ENCODE peak calls at places on chromosomes 7 and 10, in seven cellular contexts. X is AG04450, Y is astrocyte, Z is neural progenitor cell, M is PC-3, B is hepatocyte, L is right cardiac atrium. G is an unnamed sample.

GRCh38 chr10:43482319-43483078 is 45.6 kb downstream of the ZNF487 start:
- DNase-seq in X (no peak), Y (no peak), Z (no peak), M (no peak), B (no peak), L (no peak), G (no peak)

GRCh38 chr10:126588024-126588423 is 82.5 kb downstream of the C10orf90 start:
- DNase-seq in X (no peak), Y (no peak), Z (no peak), M (no peak), B (no peak), L (no peak), G (no peak)

GRCh38 chr7:129376076-129376777 is 58.0 kb upstream of the STRIP2 start:
- DNase-seq in X (no peak), Y (peak), Z (peak), M (peak), B (peak), L (no peak), G (no peak)

GRCh38 chr10:14603539-14604102 is 171.1 kb downstream of the FAM107B start:
- DNase-seq in X (no peak), Y (no peak), Z (peak), M (peak), B (peak), L (no peak), G (peak)

GRCh38 chr10:52678611-52679010 is 94.0 kb downstream of the MBL2 start:
- DNase-seq in X (no peak), Y (no peak), Z (no peak), M (no peak), B (no peak), L (no peak), G (no peak)

GRCh38 chr10:17725703-17726102 is 26.3 kb upstream of the TMEM236 start:
- DNase-seq in X (no peak), Y (no peak), Z (no peak), M (no peak), B (no peak), L (no peak), G (no peak)

GRCh38 chr7:16268821-16269768 is 152.2 kb downstream of the CRPPA start:
- DNase-seq in X (peak), Y (peak), Z (no peak), M (peak), B (peak), L (no peak), G (no peak)

GRCh38 chr7:94509879-94510581 is 421 bp downstream of the CASD1 start:
- DNase-seq in X (no peak), Y (peak), Z (peak), M (peak), B (peak), L (peak), G (peak)

GRCh38 chr10:3270597-3270996 is 98.0 kb upstream of the PITRM1 start:
- DNase-seq in X (no peak), Y (peak), Z (no peak), M (no peak), B (no peak), L (no peak), G (no peak)

GRCh38 chr10:70733051-70733450 is 52.1 kb downstream of the TBATA start:
- DNase-seq in X (no peak), Y (no peak), Z (no peak), M (no peak), B (no peak), L (no peak), G (no peak)

GRCh38 chr10:14468022-14468421 is 137.3 kb upstream of the FRMD4A start:
- DNase-seq in X (no peak), Y (peak), Z (no peak), M (no peak), B (no peak), L (no peak), G (no peak)

GRCh38 chr10:48446785-48447184 is 140.3 kb downstream of the MAPK8 start:
- DNase-seq in X (no peak), Y (no peak), Z (no peak), M (no peak), B (peak), L (no peak), G (peak)

GRCh38 chr7:122588621-122589020 is 110.3 kb downstream of the RNF133 start:
- DNase-seq in X (no peak), Y (peak), Z (no peak), M (peak), B (no peak), L (no peak), G (no peak)

GRCh38 chr10:117168135-117168674 is 29.1 kb upstream of the KCNK18 start:
- DNase-seq in X (no peak), Y (peak), Z (peak), M (peak), B (peak), L (peak), G (peak)

GRCh38 chr10:78384021-78384420 is 350.4 kb downstream of the RPS24 start:
- DNase-seq in X (no peak), Y (peak), Z (no peak), M (no peak), B (no peak), L (no peak), G (no peak)

GRCh38 chr10:108591417-108591816 is 1331.9 kb downstream of the XPNPEP1 start:
- DNase-seq in X (no peak), Y (peak), Z (no peak), M (peak), B (no peak), L (no peak), G (no peak)

GRCh38 chr7:96679886-96680285 is 29.8 kb downstream of the SEM1 start:
- DNase-seq in X (no peak), Y (no peak), Z (no peak), M (no peak), B (no peak), L (no peak), G (no peak)

GRCh38 chr7:82534687-82535086 is 91.1 kb upstream of the CACNA2D1 start:
- DNase-seq in X (no peak), Y (peak), Z (no peak), M (peak), B (peak), L (no peak), G (no peak)

GRCh38 chr7:129605038-129605437 is 6.5 kb upstream of the NRF1 start:
- DNase-seq in X (no peak), Y (no peak), Z (no peak), M (no peak), B (no peak), L (no peak), G (no peak)

GRCh38 chr10:33274096-33274785 is 60.2 kb downstream of the NRP1 start:
- DNase-seq in X (no peak), Y (peak), Z (peak), M (peak), B (no peak), L (no peak), G (no peak)

GRCh38 chr10:33939892-33940291 is 605.4 kb upstream of the NRP1 start:
- DNase-seq in X (no peak), Y (no peak), Z (peak), M (peak), B (no peak), L (no peak), G (no peak)

GRCh38 chr10:94521276-94522250 is 24.0 kb upstream of the HELLS start:
- DNase-seq in X (no peak), Y (no peak), Z (no peak), M (no peak), B (no peak), L (no peak), G (no peak)

GRCh38 chr7:45199506-45199905 is 41.9 kb downstream of the RAMP3 start:
- DNase-seq in X (no peak), Y (no peak), Z (no peak), M (no peak), B (no peak), L (no peak), G (peak)

GRCh38 chr7:155043756-155044155 is 26.4 kb upstream of the HTR5A start:
- DNase-seq in X (no peak), Y (no peak), Z (no peak), M (no peak), B (no peak), L (no peak), G (no peak)

GRCh38 chr7:27199820-27200760 is at the start of gene HOXA13:
- DNase-seq in X (no peak), Y (no peak), Z (peak), M (peak), B (peak), L (no peak), G (no peak)

GRCh38 chr7:27201231-27202017 is 1.5 kb upstream of the HOXA13 start:
- DNase-seq in X (no peak), Y (no peak), Z (no peak), M (peak), B (no peak), L (no peak), G (no peak)

GRCh38 chr7:27198871-27199801 is 755 bp downstream of the HOXA13 start:
- DNase-seq in X (no peak), Y (no peak), Z (peak), M (peak), B (no peak), L (no peak), G (no peak)

GRCh38 chr7:27202018-27202740 is 2.3 kb upstream of the HOXA13 start:
- DNase-seq in X (no peak), Y (no peak), Z (no peak), M (peak), B (no peak), L (no peak), G (no peak)

DNA sequence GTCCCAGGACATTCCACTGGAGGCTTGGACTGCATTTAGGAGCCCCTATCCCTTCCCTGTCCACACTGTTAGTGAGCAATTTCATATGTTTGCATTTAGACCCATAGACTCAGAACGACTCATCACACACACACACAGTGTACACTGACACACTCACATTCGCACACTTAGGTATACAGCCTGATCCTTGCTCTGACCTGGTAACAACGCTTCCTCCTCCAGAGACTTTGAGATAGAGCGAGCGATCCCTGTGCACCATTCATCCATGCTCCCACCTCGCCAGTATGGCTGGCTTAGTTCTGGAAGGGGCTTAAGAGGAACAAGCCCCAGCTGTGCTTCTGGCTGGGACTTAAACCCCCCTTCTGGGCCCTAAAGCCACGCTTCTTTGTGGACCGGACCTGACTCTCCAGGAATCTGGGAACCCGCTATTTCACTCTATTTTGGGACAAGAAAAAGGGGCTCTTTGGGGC is 905 bp upstream of the HOXA13 start:
- DNase-seq in X (no peak), Y (no peak), Z (peak), M (peak), B (no peak), L (no peak), G (no peak)
- H3K27ac ChIP-seq in X (no peak), Y (no peak), Z (no peak), M (peak), B (peak), L (no peak), G (no peak)

GRCh38 chr7:158710651-158711102 is 6.1 kb upstream of the NCAPG2 start:
- DNase-seq in X (no peak), Y (peak), Z (no peak), M (no peak), B (no peak), L (no peak), G (no peak)
- H3K4me3 ChIP-seq in X (no peak), Y (no peak), Z (no peak), M (no peak), B (no peak), L (no peak), G (no peak)

GRCh38 chr7:147811923-147812322 is 778.6 kb upstream of the C7orf33 start:
- DNase-seq in X (no peak), Y (no peak), Z (no peak), M (no peak), B (no peak), L (no peak), G (no peak)
- H3K27ac ChIP-seq in X (no peak), Y (no peak), Z (no peak), M (no peak), B (no peak), L (no peak), G (no peak)

GRCh38 chr7:2819954-2820397 is 24.1 kb downstream of the GNA12 start:
- DNase-seq in X (no peak), Y (no peak), Z (no peak), M (no peak), B (no peak), L (no peak), G (no peak)

GRCh38 chr7:2821161-2821841 is 22.8 kb downstream of the GNA12 start:
- DNase-seq in X (peak), Y (peak), Z (peak), M (peak), B (no peak), L (no peak), G (no peak)

GRCh38 chr7:2823124-2823523 is 21.0 kb downstream of the GNA12 start:
- DNase-seq in X (no peak), Y (no peak), Z (no peak), M (no peak), B (no peak), L (no peak), G (no peak)

GRCh38 chr7:2820508-2820934 is 23.6 kb downstream of the GNA12 start:
- DNase-seq in X (peak), Y (peak), Z (no peak), M (peak), B (peak), L (peak), G (peak)

DNA sequence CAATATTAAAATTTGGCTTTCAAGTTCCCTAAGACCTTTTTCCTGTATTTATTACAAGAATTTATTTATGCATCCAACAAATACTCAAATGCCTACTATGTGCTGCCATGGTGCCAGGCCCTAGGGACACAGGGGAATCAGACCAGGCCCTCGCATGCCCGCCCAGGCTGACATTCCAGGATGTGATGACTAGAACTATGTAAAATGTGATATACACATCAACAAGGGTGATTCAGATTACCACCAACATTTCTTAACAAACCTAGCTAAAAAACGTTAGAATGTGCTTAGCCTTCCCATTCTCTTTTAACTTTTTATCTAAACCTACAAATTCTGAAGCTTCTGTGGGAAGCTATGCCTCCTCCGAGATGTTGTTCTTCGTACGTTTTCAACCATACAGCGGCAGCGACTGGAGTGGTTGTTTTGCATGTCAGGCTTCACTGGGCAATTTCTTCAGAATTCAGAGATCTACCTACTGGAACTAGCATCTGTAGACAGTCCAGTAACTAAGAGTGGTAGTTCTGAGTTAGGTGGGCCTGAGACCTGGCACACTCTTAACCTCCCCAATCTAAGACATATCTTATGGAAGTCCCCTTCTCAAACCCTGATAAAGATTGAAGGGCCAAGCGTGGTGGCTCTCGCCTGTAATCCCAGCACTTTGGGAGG is 22.1 kb downstream of the GNA12 start:
- DNase-seq in X (peak), Y (peak), Z (no peak), M (peak), B (no peak), L (no peak), G (no peak)
- H3K4me3 ChIP-seq in X (no peak), Y (peak), Z (no peak), M (no peak), B (no peak), L (no peak), G (no peak)

DNA sequence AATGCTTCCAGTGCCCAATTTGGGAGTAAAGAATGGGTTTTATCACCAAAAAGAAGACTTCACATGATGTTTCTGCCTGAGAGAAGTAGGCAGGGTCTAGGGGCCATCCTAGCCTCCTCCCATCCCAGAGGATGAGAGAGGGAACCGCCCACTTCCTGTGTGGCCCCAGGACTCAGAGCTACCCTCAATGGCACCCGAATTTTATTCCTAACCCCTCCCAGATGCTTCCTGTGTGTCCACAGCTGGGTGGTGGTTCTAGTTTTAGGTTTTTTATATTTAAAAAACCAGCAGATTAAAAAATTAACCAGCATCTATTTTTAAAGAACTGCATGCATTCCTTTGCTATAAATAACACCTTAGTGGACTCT is 583.5 kb downstream of the PTPRN2 start:
- DNase-seq in X (no peak), Y (no peak), Z (no peak), M (no peak), B (no peak), L (no peak), G (no peak)
- H3K27ac ChIP-seq in X (no peak), Y (no peak), Z (no peak), M (no peak), B (no peak), L (no peak), G (no peak)

DNA sequence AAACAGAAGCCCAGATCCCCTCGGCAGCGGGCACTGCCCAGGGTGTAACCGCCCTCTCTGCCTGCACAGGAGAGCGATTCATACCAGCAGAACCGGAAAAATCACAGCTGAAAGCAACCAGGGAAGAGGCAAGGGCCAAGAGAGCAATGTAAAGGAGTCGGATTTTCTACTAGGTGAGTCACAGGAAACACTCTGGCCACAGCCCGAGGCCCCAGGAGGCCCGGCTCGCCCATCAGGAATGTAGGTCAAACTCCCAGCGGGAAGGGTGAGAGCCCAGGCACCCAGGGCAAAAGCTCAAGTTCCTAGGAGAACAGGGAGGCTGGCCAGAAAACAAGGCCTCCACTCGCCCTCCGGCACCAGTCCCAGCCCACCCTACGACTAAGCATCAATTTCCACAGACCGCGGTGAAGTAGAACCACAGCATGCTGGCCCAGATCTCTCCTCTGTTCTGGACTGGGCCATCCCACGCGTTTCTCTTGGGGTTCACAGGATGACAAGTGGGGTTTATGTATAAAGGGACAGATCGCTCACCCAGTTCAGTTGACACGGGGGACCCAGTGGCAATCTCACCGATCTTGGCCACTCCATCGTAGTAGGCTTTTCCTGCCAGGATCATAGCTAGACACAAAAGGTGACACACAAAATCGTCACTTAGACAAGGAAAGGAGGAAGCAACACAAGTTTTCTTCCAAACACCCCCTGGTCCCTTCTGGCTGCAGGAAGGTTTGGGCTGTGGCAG is 46.2 kb downstream of the BAIAP2L1 start:
- DNase-seq in X (no peak), Y (peak), Z (no peak), M (peak), B (peak), L (no peak), G (no peak)
- H3K4me3 ChIP-seq in X (no peak), Y (peak), Z (no peak), M (peak), B (no peak), L (no peak), G (no peak)

GRCh38 chr7:25807212-25807611 is 344.8 kb upstream of the NFE2L3 start:
- DNase-seq in X (no peak), Y (no peak), Z (no peak), M (no peak), B (no peak), L (no peak), G (no peak)

GRCh38 chr7:25813381-25813780 is 338.6 kb upstream of the NFE2L3 start:
- DNase-seq in X (no peak), Y (peak), Z (no peak), M (no peak), B (no peak), L (no peak), G (no peak)

GRCh38 chr7:25812086-25812855 is 339.7 kb upstream of the NFE2L3 start:
- DNase-seq in X (no peak), Y (no peak), Z (no peak), M (no peak), B (no peak), L (no peak), G (no peak)

GRCh38 chr7:25805027-25805687 is 346.8 kb upstream of the NFE2L3 start:
- DNase-seq in X (no peak), Y (peak), Z (no peak), M (no peak), B (no peak), L (no peak), G (no peak)

GRCh38 chr7:25809441-25809840 is 342.6 kb upstream of the NFE2L3 start:
- DNase-seq in X (no peak), Y (no peak), Z (no peak), M (no peak), B (no peak), L (no peak), G (no peak)
- H3K27ac ChIP-seq in X (no peak), Y (no peak), Z (no peak), M (no peak), B (peak), L (no peak), G (no peak)

G was measured in psoas muscle.